ENCODE peak calls at places on chromosomes 7 and 10, in four cellular contexts. One of them, this sample, is unnamed.

GRCh38 chr10:48416584-48417232 is 110.2 kb downstream of the MAPK8 start:
- DNase-seq in hepatocyte: no peak
- DNase-seq in GM12865: no peak
- DNase-seq in SK-N-SH: no peak
- DNase-seq in this sample: no peak

GRCh38 chr10:66860376-66860945 is 65.4 kb upstream of the LRRTM3 start:
- DNase-seq in hepatocyte: no peak
- DNase-seq in GM12865: no peak
- DNase-seq in SK-N-SH: no peak
- DNase-seq in this sample: no peak

GRCh38 chr10:88245974-88246511 is 337.1 kb downstream of the RNLS start:
- DNase-seq in hepatocyte: peak
- DNase-seq in GM12865: no peak
- DNase-seq in SK-N-SH: no peak
- DNase-seq in this sample: no peak

GRCh38 chr10:77715081-77715480 is 77.5 kb upstream of the KCNMA1 start:
- DNase-seq in hepatocyte: no peak
- DNase-seq in GM12865: peak
- DNase-seq in SK-N-SH: no peak
- DNase-seq in this sample: peak

GRCh38 chr10:31622993-31623392 is 304.0 kb downstream of the ZEB1 start:
- DNase-seq in GM12865: no peak
- DNase-seq in SK-N-SH: no peak
- DNase-seq in hepatocyte: no peak
- DNase-seq in this sample: no peak

GRCh38 chr10:70772627-70773026 is 12.6 kb downstream of the TBATA start:
- DNase-seq in GM12865: no peak
- DNase-seq in hepatocyte: no peak
- DNase-seq in SK-N-SH: peak
- DNase-seq in this sample: no peak

GRCh38 chr7:111174476-111174875 is 83.5 kb downstream of the LRRN3 start:
- DNase-seq in SK-N-SH: no peak
- DNase-seq in GM12865: no peak
- DNase-seq in hepatocyte: no peak
- DNase-seq in this sample: no peak

GRCh38 chr10:83990126-83990525 is 149.2 kb upstream of the GHITM start:
- DNase-seq in hepatocyte: no peak
- DNase-seq in GM12865: peak
- DNase-seq in SK-N-SH: no peak
- DNase-seq in this sample: no peak

GRCh38 chr7:96901822-96902412 is 103.4 kb upstream of the DLX6 start:
- DNase-seq in hepatocyte: no peak
- DNase-seq in SK-N-SH: no peak
- DNase-seq in GM12865: no peak
- DNase-seq in this sample: no peak

GRCh38 chr7:5713124-5713912 is 68.1 kb downstream of the RNF216 start:
- DNase-seq in GM12865: no peak
- DNase-seq in hepatocyte: no peak
- DNase-seq in SK-N-SH: no peak
- DNase-seq in this sample: no peak

GRCh38 chr7:66859794-66860645 is 61.0 kb upstream of the TMEM248 start:
- DNase-seq in SK-N-SH: no peak
- DNase-seq in GM12865: no peak
- DNase-seq in hepatocyte: no peak
- DNase-seq in this sample: no peak

GRCh38 chr7:26179826-26180497 is 20.6 kb downstream of the HNRNPA2B1 start:
- DNase-seq in GM12865: no peak
- DNase-seq in SK-N-SH: no peak
- DNase-seq in hepatocyte: no peak
- DNase-seq in this sample: no peak

GRCh38 chr10:86346794-86347665 is 19.6 kb downstream of the GRID1 start:
- DNase-seq in hepatocyte: no peak
- DNase-seq in SK-N-SH: no peak
- DNase-seq in GM12865: no peak
- DNase-seq in this sample: peak

GRCh38 chr7:133040617-133041016 is 41.3 kb downstream of the CHCHD3 start:
- DNase-seq in SK-N-SH: no peak
- DNase-seq in GM12865: no peak
- DNase-seq in hepatocyte: no peak
- DNase-seq in this sample: no peak

GRCh38 chr7:69845721-69846495 is 247.6 kb downstream of the AUTS2 start:
- DNase-seq in GM12865: peak
- DNase-seq in hepatocyte: no peak
- DNase-seq in SK-N-SH: no peak
- DNase-seq in this sample: no peak

GRCh38 chr7:151807876-151808275 is 69.0 kb downstream of the PRKAG2 start:
- DNase-seq in hepatocyte: no peak
- DNase-seq in SK-N-SH: no peak
- DNase-seq in GM12865: no peak
- DNase-seq in this sample: no peak

DNA sequence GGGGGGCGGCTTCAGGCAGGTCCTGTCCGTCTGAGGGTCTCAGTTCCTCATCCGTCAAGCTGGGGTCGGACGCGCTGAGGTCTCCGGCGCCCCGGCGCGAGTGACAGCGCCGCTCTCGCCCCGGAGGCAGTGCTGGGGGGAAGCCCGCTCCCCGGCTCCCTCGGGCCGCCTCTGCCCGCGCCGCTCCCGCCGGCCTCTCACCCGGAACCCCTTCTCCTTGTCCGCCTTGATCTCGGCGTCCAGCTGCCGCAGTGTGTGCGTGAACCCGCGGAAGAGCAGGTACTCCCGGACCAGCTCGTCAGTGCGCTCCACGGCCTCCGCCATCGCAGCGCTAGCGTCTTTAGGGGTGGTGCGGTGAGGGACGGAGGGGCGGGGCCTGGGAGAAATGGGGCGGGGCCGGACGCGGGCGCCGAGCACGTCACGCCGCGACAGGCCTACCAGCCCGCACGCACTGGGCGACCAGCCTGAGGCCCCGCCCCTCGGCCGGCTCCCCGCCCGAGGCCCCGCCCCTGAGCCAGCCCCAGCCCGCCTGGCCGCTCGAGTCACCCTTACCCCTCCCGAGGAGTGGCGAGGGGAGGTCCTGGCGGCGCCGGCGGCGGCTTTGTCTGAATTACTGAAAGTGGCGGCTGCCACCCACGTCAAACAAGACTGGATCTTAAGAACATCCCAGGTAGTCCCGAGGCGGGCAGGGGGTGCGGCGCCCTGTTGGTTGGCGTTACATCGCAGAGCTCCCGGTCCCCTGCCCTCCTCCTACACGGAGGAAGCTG is at the start of gene WDR91:
- DNase-seq in GM12865: peak
- DNase-seq in hepatocyte: peak
- DNase-seq in SK-N-SH: peak
- DNase-seq in this sample: peak
- TF ChIP-seq CTCF in GM12865: no peak
- TF ChIP-seq CTCF in hepatocyte: peak
- TF ChIP-seq CTCF in SK-N-SH: peak
- TF ChIP-seq CTCF in this sample: no peak

DNA sequence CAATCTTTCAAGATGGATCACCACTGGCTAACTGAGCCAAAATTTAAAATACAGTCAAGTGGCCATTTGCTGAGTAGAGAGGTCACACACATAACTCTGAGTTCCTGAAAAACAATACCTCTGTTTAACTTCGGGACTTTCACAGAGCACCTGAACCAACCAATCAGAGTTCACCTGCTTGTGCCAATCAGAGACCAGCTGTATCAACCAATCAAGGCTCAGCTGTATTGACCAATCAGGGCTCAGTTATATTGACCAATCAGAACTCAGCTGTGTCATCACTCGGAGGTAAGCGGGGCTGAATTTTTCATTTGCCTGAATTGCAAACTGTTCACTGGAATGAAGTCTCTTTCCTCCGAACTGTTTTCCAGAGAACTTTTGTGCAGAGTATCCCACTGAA is 10.0 kb upstream of the CPXM2 start:
- DNase-seq in GM12865: peak
- DNase-seq in hepatocyte: no peak
- DNase-seq in SK-N-SH: no peak
- DNase-seq in this sample: no peak
- TF ChIP-seq CTCF in GM12865: no peak
- TF ChIP-seq CTCF in hepatocyte: no peak
- TF ChIP-seq CTCF in SK-N-SH: no peak
- TF ChIP-seq CTCF in this sample: no peak

GRCh38 chr7:44104880-44105771 is 981 bp downstream of the AEBP1 start:
- DNase-seq in SK-N-SH: peak
- DNase-seq in hepatocyte: peak
- DNase-seq in GM12865: no peak
- DNase-seq in this sample: no peak
- TF ChIP-seq CTCF in SK-N-SH: no peak
- TF ChIP-seq CTCF in hepatocyte: no peak
- TF ChIP-seq CTCF in GM12865: no peak
- TF ChIP-seq CTCF in this sample: no peak

GRCh38 chr7:130381468-130382312 is 1.4 kb downstream of the CPA1 start:
- DNase-seq in SK-N-SH: no peak
- DNase-seq in GM12865: no peak
- DNase-seq in hepatocyte: no peak
- DNase-seq in this sample: no peak
- TF ChIP-seq CTCF in SK-N-SH: peak
- TF ChIP-seq CTCF in GM12865: no peak
- TF ChIP-seq CTCF in hepatocyte: no peak
- TF ChIP-seq CTCF in this sample: no peak

GRCh38 chr10:117710181-117710798 is 167.7 kb downstream of the EMX2 start:
- DNase-seq in hepatocyte: no peak
- DNase-seq in GM12865: no peak
- DNase-seq in SK-N-SH: no peak
- DNase-seq in this sample: no peak
- TF ChIP-seq CTCF in hepatocyte: no peak
- TF ChIP-seq CTCF in GM12865: no peak
- TF ChIP-seq CTCF in SK-N-SH: no peak
- TF ChIP-seq CTCF in this sample: no peak

GRCh38 chr7:1621718-1622117 is 48.4 kb upstream of the ELFN1 start:
- DNase-seq in hepatocyte: no peak
- DNase-seq in GM12865: no peak
- DNase-seq in SK-N-SH: no peak
- DNase-seq in this sample: no peak
- TF ChIP-seq CTCF in hepatocyte: no peak
- TF ChIP-seq CTCF in GM12865: no peak
- TF ChIP-seq CTCF in SK-N-SH: no peak
- TF ChIP-seq CTCF in this sample: no peak

This sample was measured in Calu3.